ENCODE peak calls at places on chromosomes 5 and 9, in ten cellular contexts. S is MM.1S, Q is mammary epithelial cell, D is left lung, Z is A673, V is MCF 10A, W is cardiac fibroblast, Y is cardiac muscle cell, E is lower lobe of right lung, R is pancreas. O is an unnamed sample.

GRCh38 chr9:134534661-134535080 is 106.9 kb upstream of the COL5A1 start:
- DNase-seq in Y (no peak), E (no peak), D (no peak), V (no peak), W (no peak), R (no peak), Z (no peak), Q (no peak), S (no peak), O (no peak)

GRCh38 chr9:75633658-75634057 is 256.8 kb upstream of the PCSK5 start:
- DNase-seq in D (no peak), S (no peak), Q (no peak), E (no peak), Z (no peak), W (no peak), Y (no peak), V (no peak), R (no peak), O (no peak)

GRCh38 chr5:142883025-142883424 is 112.8 kb downstream of the ARHGAP26 start:
- DNase-seq in S (no peak), E (no peak), Z (no peak), R (no peak), D (no peak), V (no peak), W (peak), Q (no peak), Y (no peak), O (no peak)

GRCh38 chr9:36399980-36400331 is at the start of gene RNF38:
- DNase-seq in Z (no peak), W (no peak), E (no peak), S (no peak), V (no peak), R (no peak), D (no peak), Y (no peak), Q (no peak), O (no peak)

GRCh38 chr9:26947736-26948135 is 694 bp upstream of the PLAA start:
- DNase-seq in D (no peak), V (no peak), Z (no peak), S (no peak), Y (no peak), E (no peak), Q (no peak), R (no peak), W (no peak), O (no peak)

GRCh38 chr5:169765597-169765996 is 128.5 kb downstream of the DOCK2 start:
- DNase-seq in E (no peak), V (no peak), Q (no peak), W (no peak), S (no peak), Y (no peak), R (no peak), D (no peak), Z (no peak), O (no peak)

GRCh38 chr5:96834016-96834415 is 26.3 kb upstream of the ERAP1 start:
- DNase-seq in S (no peak), Q (no peak), Z (no peak), V (no peak), Y (no peak), R (no peak), W (no peak), E (no peak), D (no peak), O (no peak)

GRCh38 chr9:115200711-115201505 is 83.0 kb upstream of the TNC start:
- DNase-seq in Y (no peak), V (peak), Q (no peak), S (no peak), E (no peak), D (no peak), W (no peak), Z (no peak), R (no peak), O (no peak)

GRCh38 chr5:116394186-116394867 is 180.3 kb downstream of the SEMA6A start:
- DNase-seq in V (peak), Z (no peak), S (no peak), E (no peak), R (no peak), W (no peak), D (no peak), Y (no peak), Q (no peak), O (no peak)

GRCh38 chr5:79173626-79174025 is 62.0 kb downstream of the BHMT start:
- DNase-seq in V (no peak), Z (no peak), S (no peak), Y (no peak), E (no peak), D (no peak), R (no peak), Q (no peak), W (no peak), O (no peak)

GRCh38 chr5:139995929-139996328 is 47.2 kb downstream of the NRG2 start:
- DNase-seq in Y (no peak), Q (no peak), W (no peak), S (no peak), E (no peak), R (no peak), V (no peak), Z (no peak), D (no peak), O (no peak)

GRCh38 chr9:1761807-1762206 is 253.3 kb upstream of the SMARCA2 start:
- DNase-seq in R (no peak), V (no peak), D (no peak), Q (no peak), W (no peak), Y (no peak), Z (no peak), S (no peak), E (no peak), O (no peak)

GRCh38 chr9:110842976-110843375 is 174.4 kb downstream of the MUSK start:
- DNase-seq in E (no peak), V (no peak), Y (no peak), D (no peak), Q (no peak), W (peak), R (no peak), S (no peak), Z (no peak), O (no peak)

GRCh38 chr9:113492343-113493079 is 29.0 kb downstream of the RGS3 start:
- DNase-seq in Z (peak), E (no peak), S (no peak), R (no peak), W (peak), Y (no peak), V (peak), Q (peak), D (no peak), O (no peak)

GRCh38 chr5:66757219-66757833 is 161.1 kb downstream of the MAST4 start:
- DNase-seq in D (no peak), Z (peak), V (peak), E (no peak), W (peak), Q (peak), R (no peak), S (peak), Y (peak), O (no peak)

GRCh38 chr9:117458066-117458465 is 43.2 kb upstream of the ASTN2 start:
- DNase-seq in E (no peak), Y (no peak), D (no peak), Z (no peak), W (no peak), R (no peak), V (no peak), Q (no peak), S (no peak), O (no peak)

GRCh38 chr9:1013018-1013417 is 36.6 kb downstream of the DMRT3 start:
- DNase-seq in R (no peak), Q (no peak), Y (no peak), Z (no peak), V (no peak), E (no peak), W (no peak), S (no peak), D (no peak), O (no peak)

GRCh38 chr5:94620257-94620656 is 1.8 kb downstream of the SLF1 start:
- DNase-seq in S (no peak), R (no peak), Z (no peak), V (no peak), Q (no peak), Y (no peak), W (no peak), E (no peak), D (no peak), O (no peak)

GRCh38 chr9:111102793-111103474 is 64.7 kb upstream of the LPAR1 start:
- DNase-seq in R (no peak), E (no peak), W (peak), V (no peak), D (no peak), Y (no peak), S (no peak), Q (no peak), Z (no peak), O (no peak)

GRCh38 chr5:1380011-1380817 is 35.3 kb upstream of the CLPTM1L start:
- DNase-seq in E (peak), Q (peak), D (peak), W (peak), V (no peak), Y (peak), S (peak), Z (no peak), R (peak), O (no peak)

GRCh38 chr9:113536166-113536482 is 72.6 kb downstream of the RGS3 start:
- DNase-seq in W (no peak), D (no peak), E (no peak), Q (no peak), Z (no peak), S (no peak), V (no peak), Y (no peak), R (no peak), O (no peak)

GRCh38 chr5:156391139-156391538 is 64.2 kb downstream of the SGCD start:
- DNase-seq in S (no peak), Y (no peak), Q (no peak), V (peak), D (no peak), Z (no peak), W (peak), E (no peak), R (no peak), O (no peak)

GRCh38 chr5:159951387-159951786 is 35.1 kb downstream of the ADRA1B start:
- DNase-seq in W (no peak), V (no peak), R (no peak), Y (no peak), Z (peak), D (no peak), E (no peak), Q (no peak), S (no peak), O (no peak)

GRCh38 chr5:32446660-32447059 is 2.1 kb upstream of the ZFR start:
- DNase-seq in V (no peak), E (no peak), Q (no peak), Z (no peak), D (no peak), S (no peak), W (no peak), R (no peak), Y (no peak), O (no peak)

GRCh38 chr9:12774861-12775367 is at the start of gene LURAP1L:
- DNase-seq in Z (peak), E (no peak), Q (peak), W (peak), Y (peak), R (peak), S (peak), D (peak), V (peak), O (no peak)

GRCh38 chr9:72383978-72384709 is 19.1 kb upstream of the ZFAND5 start:
- DNase-seq in R (no peak), S (no peak), Z (no peak), Y (no peak), Q (peak), E (no peak), D (no peak), V (no peak), W (peak), O (no peak)

GRCh38 chr5:10585120-10585915 is 21.4 kb downstream of the ANKRD33B start:
- DNase-seq in D (no peak), E (no peak), V (no peak), S (no peak), Z (no peak), R (no peak), Y (no peak), Q (no peak), W (no peak), O (no peak)

GRCh38 chr9:22693151-22693550 is 246.5 kb downstream of the DMRTA1 start:
- DNase-seq in Z (no peak), S (no peak), E (no peak), W (no peak), R (no peak), D (no peak), Q (no peak), Y (no peak), V (no peak), O (no peak)

GRCh38 chr5:180090769-180091546 is 19.4 kb upstream of the RNF130 start:
- DNase-seq in R (peak), V (peak), D (no peak), Z (peak), Q (peak), W (peak), Y (peak), E (no peak), S (peak), O (no peak)

GRCh38 chr5:174426388-174426787 is 298.0 kb upstream of the MSX2 start:
- DNase-seq in D (no peak), S (no peak), Y (no peak), Q (no peak), W (no peak), R (no peak), Z (peak), V (no peak), E (no peak), O (no peak)

DNA sequence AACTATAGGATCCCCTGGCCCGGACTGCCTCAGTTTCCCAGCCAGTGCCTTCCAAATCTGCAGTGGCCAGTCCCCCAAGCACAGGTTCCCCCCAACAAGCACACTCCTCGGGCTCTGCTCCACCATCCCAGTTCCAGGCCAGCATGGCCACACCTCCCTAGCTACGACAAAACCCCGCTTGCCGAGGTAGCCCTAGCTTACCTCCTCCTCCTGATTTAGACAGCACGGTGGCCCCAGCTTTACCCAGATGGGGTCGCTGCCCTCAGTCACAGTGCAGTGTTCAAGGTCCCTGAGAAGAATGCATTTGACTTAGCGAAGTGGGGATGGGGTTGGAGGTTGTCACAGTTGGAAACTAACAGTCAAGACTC is 40.8 kb upstream of the GARNL3 start:
- DNase-seq in S (no peak), D (no peak), W (no peak), Z (no peak), Q (no peak), V (no peak), E (no peak), R (peak), Y (peak), O (no peak)
- TF ChIP-seq CTCF in S (peak), D (no peak), W (no peak), Z (no peak), Q (no peak), V (no peak), E (no peak), R (no peak), Y (no peak), O (no peak)

GRCh38 chr9:131503626-131504465 is 1.1 kb downstream of the POMT1 start:
- DNase-seq in E (no peak), V (peak), Y (peak), Q (peak), Z (peak), S (no peak), D (no peak), R (no peak), W (no peak), O (no peak)
- TF ChIP-seq CTCF in E (no peak), V (no peak), Y (no peak), Q (peak), Z (no peak), S (no peak), D (no peak), R (no peak), W (no peak), O (no peak)

GRCh38 chr5:141657937-141658545 is 6.8 kb upstream of the FCHSD1 start:
- DNase-seq in Y (no peak), W (peak), R (no peak), E (no peak), D (no peak), Z (no peak), S (no peak), Q (peak), V (peak), O (no peak)

GRCh38 chr5:141664733-141665461 is 13.7 kb upstream of the FCHSD1 start:
- DNase-seq in Q (no peak), Z (peak), Y (peak), V (peak), E (peak), D (peak), S (peak), R (peak), W (peak), O (peak)

GRCh38 chr5:141665995-141666940 is 15.1 kb upstream of the FCHSD1 start:
- DNase-seq in V (no peak), E (no peak), S (no peak), W (no peak), D (no peak), Q (no peak), R (no peak), Z (no peak), Y (no peak), O (no peak)

GRCh38 chr5:141663506-141663905 is 12.3 kb upstream of the FCHSD1 start:
- DNase-seq in Z (no peak), Y (no peak), V (no peak), Q (no peak), R (no peak), D (no peak), E (no peak), S (no peak), W (no peak), O (no peak)

DNA sequence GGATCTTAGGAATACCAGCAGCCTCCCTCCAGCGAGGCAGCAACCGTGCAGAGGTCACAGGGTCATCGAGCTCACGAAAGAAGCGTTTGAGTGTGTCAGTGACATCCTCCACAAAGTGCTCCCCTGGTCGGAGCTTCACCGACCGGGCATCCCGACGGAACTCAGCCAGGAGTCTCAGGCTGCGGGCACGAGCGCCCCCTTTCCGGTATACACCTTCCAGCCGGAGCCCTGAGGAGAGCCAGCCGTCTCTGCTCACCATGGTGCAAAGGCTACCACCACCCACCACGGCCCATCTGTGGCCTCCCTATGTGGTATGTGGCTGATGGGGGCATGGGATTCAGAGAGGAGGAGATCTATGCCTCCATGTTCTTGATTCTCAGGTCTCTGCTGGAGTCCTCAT is 10.8 kb upstream of the FCHSD1 start:
- DNase-seq in Z (no peak), Y (no peak), S (no peak), E (no peak), W (no peak), R (no peak), V (no peak), D (no peak), Q (no peak), O (no peak)
- TF ChIP-seq CTCF in Z (no peak), Y (no peak), S (no peak), E (no peak), W (no peak), R (no peak), V (no peak), D (no peak), Q (no peak), O (no peak)

GRCh38 chr5:152634596-152634995 is 229.5 kb upstream of the NMUR2 start:
- DNase-seq in V (no peak), E (no peak), Q (no peak), S (no peak), W (no peak), D (no peak), Z (no peak), R (no peak), Y (peak), O (no peak)
- TF ChIP-seq CTCF in V (no peak), E (no peak), Q (no peak), S (no peak), W (no peak), D (no peak), Z (no peak), R (no peak), Y (no peak), O (no peak)

DNA sequence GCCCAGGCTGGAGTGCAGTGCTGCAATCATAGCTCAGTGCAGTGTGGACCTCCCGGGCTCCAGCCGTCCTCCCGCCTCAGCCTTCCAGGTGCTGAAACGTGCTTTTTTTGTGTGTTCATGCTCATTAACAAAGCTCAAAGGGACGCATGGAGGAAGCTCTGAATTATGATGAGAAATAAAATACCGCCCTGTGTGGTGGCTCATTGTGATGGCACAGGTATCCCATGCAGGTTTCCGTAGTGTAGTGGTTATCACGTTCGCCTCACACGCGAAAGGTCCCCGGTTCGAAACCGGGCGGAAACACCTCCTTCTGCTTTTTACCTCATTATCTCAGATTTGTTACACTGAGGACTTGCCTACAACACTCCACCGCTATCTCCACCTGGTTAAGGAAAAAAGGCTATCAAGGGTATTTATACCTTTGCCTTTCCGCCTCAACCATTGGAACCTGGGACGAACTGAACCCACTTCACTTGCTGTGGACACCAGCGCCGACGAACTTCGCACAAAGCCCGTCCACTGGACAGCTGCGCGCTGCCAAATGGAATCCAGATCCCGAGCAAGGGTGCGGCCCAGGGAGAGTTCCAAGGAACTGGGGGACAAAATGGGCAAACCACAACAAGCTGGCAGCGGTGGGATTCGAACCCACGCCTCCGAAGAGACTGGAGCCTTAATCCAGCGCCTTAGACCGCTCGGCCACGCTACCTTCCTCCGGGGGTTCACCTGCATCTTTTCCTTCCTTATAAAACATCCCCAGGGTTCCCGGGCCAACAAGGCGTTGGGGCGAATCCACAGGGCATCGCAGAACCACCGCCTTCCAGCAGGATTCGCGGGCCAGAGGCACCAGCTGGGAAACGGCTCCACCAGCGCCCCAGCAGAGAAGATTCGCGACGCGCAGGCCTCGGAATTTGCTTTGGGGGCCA is 26.3 kb downstream of the OR2V2 start:
- DNase-seq in Y (no peak), R (no peak), S (peak), W (no peak), D (no peak), Q (peak), E (no peak), Z (peak), V (peak), O (no peak)
- TF ChIP-seq CTCF in Y (no peak), R (no peak), S (no peak), W (no peak), D (no peak), Q (no peak), E (no peak), Z (no peak), V (peak), O (no peak)

DNA sequence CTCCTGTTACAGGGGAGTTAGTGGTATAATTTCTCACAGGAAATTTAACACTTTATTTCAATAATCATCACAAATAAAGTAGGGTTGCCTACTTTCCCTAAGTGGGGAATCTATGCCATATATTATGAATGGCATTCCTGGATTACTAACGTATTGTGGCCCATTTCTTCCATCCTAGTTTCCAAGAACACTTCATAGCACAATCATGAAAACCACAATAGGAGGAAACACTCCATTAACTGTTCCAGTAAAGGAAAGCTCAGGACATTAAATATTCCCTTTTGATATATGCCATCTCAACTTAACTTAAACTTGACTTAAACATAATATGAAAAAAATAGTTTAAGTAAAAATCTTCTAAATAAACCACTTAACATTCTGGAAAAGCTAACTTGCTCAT is 2.1 kb downstream of the CPLANE1 start:
- DNase-seq in W (no peak), Y (no peak), D (no peak), Z (no peak), S (no peak), E (no peak), R (no peak), V (no peak), Q (no peak), O (no peak)
- TF ChIP-seq CTCF in W (no peak), Y (no peak), D (no peak), Z (no peak), S (no peak), E (no peak), R (no peak), V (no peak), Q (no peak), O (no peak)

GRCh38 chr9:2824564-2824963 is 19.3 kb downstream of the PUM3 start:
- DNase-seq in R (peak), E (no peak), Q (no peak), Y (peak), S (no peak), V (no peak), Z (peak), D (no peak), W (no peak), O (no peak)
- TF ChIP-seq CTCF in R (no peak), E (no peak), Q (peak), Y (peak), S (no peak), V (no peak), Z (peak), D (no peak), W (peak), O (no peak)